ENCODE peak calls at places on chromosomes 11 and 22, in four cellular contexts. One of them, this sample, is unnamed.

GRCh38 chr11:61507962-61508824 is at the start of gene LRRC10B:
- DNase-seq in GM12878: no peak
- DNase-seq in HepG2: no peak
- DNase-seq in K562: peak; percentile 80
- DNase-seq in this sample: peak; percentile 85

GRCh38 chr11:14304601-14305000 is 54.4 kb downstream of the RRAS2 start:
- DNase-seq in GM12878: no peak
- DNase-seq in HepG2: no peak
- DNase-seq in K562: no peak
- DNase-seq in this sample: no peak

GRCh38 chr22:45217806-45218205 is 22.9 kb downstream of the KIAA0930 start:
- DNase-seq in GM12878: no peak
- DNase-seq in HepG2: no peak
- DNase-seq in K562: no peak
- DNase-seq in this sample: no peak

GRCh38 chr22:27844656-27845602 is 43.4 kb upstream of the MN1 start:
- DNase-seq in GM12878: no peak
- DNase-seq in HepG2: no peak
- DNase-seq in K562: no peak
- DNase-seq in this sample: no peak

GRCh38 chr11:8263109-8263768 is 439 bp downstream of the LMO1 start:
- DNase-seq in GM12878: no peak
- DNase-seq in HepG2: no peak
- DNase-seq in K562: no peak
- DNase-seq in this sample: peak; percentile 36

GRCh38 chr11:74557526-74557925 is 34.9 kb upstream of the POLD3 start:
- DNase-seq in GM12878: no peak
- DNase-seq in HepG2: no peak
- DNase-seq in K562: no peak
- DNase-seq in this sample: no peak

GRCh38 chr11:117691501-117691900 is 105.5 kb downstream of the DSCAML1 start:
- DNase-seq in GM12878: no peak
- DNase-seq in HepG2: no peak
- DNase-seq in K562: no peak
- DNase-seq in this sample: no peak

GRCh38 chr11:86571273-86571948 is 101.0 kb downstream of the ME3 start:
- DNase-seq in GM12878: no peak
- DNase-seq in HepG2: peak; percentile 69
- DNase-seq in K562: peak; percentile 63
- DNase-seq in this sample: peak; percentile 87

GRCh38 chr22:42432020-42432596 is at the start of gene NFAM1:
- DNase-seq in GM12878: no peak
- DNase-seq in HepG2: no peak
- DNase-seq in K562: no peak
- DNase-seq in this sample: no peak

GRCh38 chr11:67413266-67413797 is 2.1 kb upstream of the CARNS1 start:
- DNase-seq in GM12878: no peak
- DNase-seq in HepG2: no peak
- DNase-seq in K562: no peak
- DNase-seq in this sample: no peak

GRCh38 chr11:107756553-107756952 is 44.7 kb upstream of the SLN start:
- DNase-seq in GM12878: no peak
- DNase-seq in HepG2: no peak
- DNase-seq in K562: no peak
- DNase-seq in this sample: no peak

GRCh38 chr22:27994481-27995331 is 75.7 kb upstream of the PITPNB start:
- DNase-seq in GM12878: no peak
- DNase-seq in HepG2: no peak
- DNase-seq in K562: no peak
- DNase-seq in this sample: no peak

GRCh38 chr11:119254239-119254638 is 48.1 kb downstream of the CBL start:
- DNase-seq in GM12878: no peak
- DNase-seq in HepG2: no peak
- DNase-seq in K562: no peak
- DNase-seq in this sample: no peak

GRCh38 chr11:119263352-119263940 is 53.5 kb downstream of the MCAM start:
- DNase-seq in GM12878: no peak
- DNase-seq in HepG2: no peak
- DNase-seq in K562: no peak
- DNase-seq in this sample: no peak

GRCh38 chr11:119258180-119258579 is 52.0 kb downstream of the CBL start:
- DNase-seq in GM12878: no peak
- DNase-seq in HepG2: no peak
- DNase-seq in K562: no peak
- DNase-seq in this sample: no peak

GRCh38 chr11:119262668-119263351 is 54.1 kb downstream of the MCAM start:
- DNase-seq in GM12878: peak; percentile 63
- DNase-seq in HepG2: no peak
- DNase-seq in K562: no peak
- DNase-seq in this sample: no peak

DNA sequence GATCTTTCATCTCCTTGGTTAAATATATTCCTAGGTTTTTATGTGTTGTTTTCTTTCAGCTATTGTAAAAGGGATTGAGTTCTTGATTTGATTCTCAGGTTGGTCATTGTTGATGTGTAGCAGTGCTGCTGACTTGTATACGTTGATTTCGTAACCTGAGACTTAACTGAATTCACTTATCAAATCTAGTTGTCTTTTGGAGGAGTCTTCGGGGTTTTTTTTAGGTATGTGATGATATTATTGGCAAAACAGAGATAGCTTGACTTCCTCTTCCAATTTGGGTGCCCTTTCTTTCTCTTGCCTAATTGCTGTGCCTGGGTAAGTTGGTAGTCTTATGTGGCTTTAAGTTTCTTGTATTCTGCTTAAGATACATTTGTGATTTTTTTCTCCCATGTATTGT is 52.8 kb downstream of the CBL start:
- DNase-seq in GM12878: no peak
- DNase-seq in HepG2: no peak
- DNase-seq in K562: no peak
- DNase-seq in this sample: no peak
- TF ChIP-seq TCF7 in GM12878: no peak
- TF ChIP-seq TCF7 in HepG2: no peak
- TF ChIP-seq TCF7 in K562: no peak
- TF ChIP-seq TCF7 in this sample: no peak

GRCh38 chr11:102488208-102488607 is 35.6 kb upstream of the TMEM123 start:
- DNase-seq in GM12878: no peak
- DNase-seq in HepG2: no peak
- DNase-seq in K562: no peak
- DNase-seq in this sample: no peak
- TF ChIP-seq CREM in GM12878: no peak
- TF ChIP-seq CREM in HepG2: no peak
- TF ChIP-seq CREM in K562: no peak
- TF ChIP-seq CREM in this sample: no peak

GRCh38 chr22:46833228-46833627 is 70.8 kb downstream of the TBC1D22A start:
- DNase-seq in GM12878: no peak
- DNase-seq in HepG2: peak; percentile 41
- DNase-seq in K562: no peak
- DNase-seq in this sample: peak; percentile 67
- TF ChIP-seq TCF7 in GM12878: no peak
- TF ChIP-seq TCF7 in HepG2: no peak
- TF ChIP-seq TCF7 in K562: no peak
- TF ChIP-seq TCF7 in this sample: no peak

DNA sequence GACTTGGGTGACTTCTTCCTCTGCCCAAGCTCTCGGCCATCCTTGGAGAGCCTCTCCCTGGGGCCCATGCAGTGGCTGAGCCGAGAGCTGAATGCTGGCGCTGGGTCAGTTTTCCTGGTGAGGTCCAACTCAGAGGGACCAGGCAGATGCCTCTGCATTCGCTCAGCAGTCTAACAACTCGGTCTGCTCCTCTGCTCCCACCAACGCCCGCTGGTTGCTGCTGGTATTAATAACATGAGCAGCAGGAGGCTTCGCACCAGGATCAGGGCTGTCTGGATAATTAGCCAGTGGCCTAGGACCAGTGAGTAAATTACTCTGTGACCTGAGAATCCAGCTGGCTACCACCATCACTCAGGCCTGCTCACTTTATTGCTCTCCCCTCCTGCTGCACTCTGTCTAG is 77.7 kb upstream of the FAM181B start:
- DNase-seq in GM12878: no peak
- DNase-seq in HepG2: no peak
- DNase-seq in K562: no peak
- DNase-seq in this sample: no peak
- TF ChIP-seq CREM in GM12878: no peak
- TF ChIP-seq CREM in HepG2: no peak
- TF ChIP-seq CREM in K562: no peak
- TF ChIP-seq CREM in this sample: no peak

DNA sequence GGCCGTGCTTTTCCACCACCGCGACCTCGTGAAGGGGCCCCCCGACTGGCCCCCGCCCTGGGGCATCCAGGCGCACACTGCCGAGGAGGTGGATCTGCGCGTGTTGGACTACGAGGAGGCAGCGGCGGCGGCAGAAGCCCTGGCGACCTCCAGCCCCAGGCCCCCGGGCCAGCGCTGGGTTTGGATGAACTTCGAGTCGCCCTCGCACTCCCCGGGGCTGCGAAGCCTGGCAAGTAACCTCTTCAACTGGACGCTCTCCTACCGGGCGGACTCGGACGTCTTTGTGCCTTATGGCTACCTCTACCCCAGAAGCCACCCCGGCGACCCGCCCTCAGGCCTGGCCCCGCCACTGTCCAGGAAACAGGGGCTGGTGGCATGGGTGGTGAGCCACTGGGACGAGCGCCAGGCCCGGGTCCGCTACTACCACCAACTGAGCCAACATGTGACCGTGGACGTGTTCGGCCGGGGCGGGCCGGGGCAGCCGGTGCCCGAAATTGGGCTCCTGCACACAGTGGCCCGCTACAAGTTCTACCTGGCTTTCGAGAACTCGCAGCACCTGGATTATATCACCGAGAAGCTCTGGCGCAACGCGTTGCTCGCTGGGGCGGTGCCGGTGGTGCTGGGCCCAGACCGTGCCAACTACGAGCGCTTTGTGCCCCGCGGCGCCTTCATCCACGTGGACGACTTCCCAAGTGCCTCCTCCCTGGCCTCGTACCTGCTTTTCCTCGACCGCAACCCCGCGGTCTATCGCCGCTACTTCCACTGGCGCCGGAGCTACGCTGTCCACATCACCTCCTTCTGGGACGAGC is 1.3 kb downstream of the FUT4 start:
- DNase-seq in GM12878: no peak
- DNase-seq in HepG2: no peak
- DNase-seq in K562: peak; percentile 20
- DNase-seq in this sample: peak; percentile 56
- TF ChIP-seq TCF7 in GM12878: no peak
- TF ChIP-seq TCF7 in HepG2: no peak
- TF ChIP-seq TCF7 in K562: no peak
- TF ChIP-seq TCF7 in this sample: no peak

GRCh38 chr11:19953909-19954308 is 206.4 kb downstream of the DBX1 start:
- DNase-seq in GM12878: no peak
- DNase-seq in HepG2: peak; percentile 93
- DNase-seq in K562: no peak
- DNase-seq in this sample: no peak

GRCh38 chr11:19956228-19956627 is 204.0 kb downstream of the DBX1 start:
- DNase-seq in GM12878: no peak
- DNase-seq in HepG2: no peak
- DNase-seq in K562: no peak
- DNase-seq in this sample: no peak

GRCh38 chr11:19954899-19955298 is 205.4 kb downstream of the DBX1 start:
- DNase-seq in GM12878: no peak
- DNase-seq in HepG2: peak; percentile 56
- DNase-seq in K562: no peak
- DNase-seq in this sample: no peak

GRCh38 chr11:19957301-19957985 is 202.8 kb downstream of the DBX1 start:
- DNase-seq in GM12878: no peak
- DNase-seq in HepG2: no peak
- DNase-seq in K562: no peak
- DNase-seq in this sample: no peak

DNA sequence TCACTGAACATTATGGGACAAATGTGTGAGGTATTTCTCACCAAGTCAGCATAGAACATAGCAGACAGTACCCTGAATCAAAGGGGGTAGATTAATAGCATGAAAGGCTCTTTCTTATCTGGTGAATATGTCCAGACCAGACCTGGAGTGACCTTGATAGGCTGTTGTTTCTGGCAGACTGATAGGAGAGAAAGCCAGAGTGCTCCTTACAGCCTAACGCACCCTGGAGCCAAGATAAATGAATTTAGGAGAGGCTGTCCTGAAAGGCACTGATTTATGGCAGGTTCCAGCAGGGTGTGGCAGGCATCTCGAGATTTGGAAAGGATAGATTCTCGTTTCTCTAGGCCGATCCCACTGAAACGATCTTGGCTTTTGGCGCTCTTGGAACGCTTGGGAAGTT is 204.6 kb downstream of the DBX1 start:
- DNase-seq in GM12878: no peak
- DNase-seq in HepG2: no peak
- DNase-seq in K562: no peak
- DNase-seq in this sample: no peak
- TF ChIP-seq CREM in GM12878: no peak
- TF ChIP-seq CREM in HepG2: no peak
- TF ChIP-seq CREM in K562: no peak
- TF ChIP-seq CREM in this sample: no peak

GRCh38 chr11:77704029-77704428 is 66.4 kb upstream of the CLNS1A start:
- DNase-seq in GM12878: no peak
- DNase-seq in HepG2: peak; percentile 76
- DNase-seq in K562: no peak
- DNase-seq in this sample: no peak
- TF ChIP-seq TCF7 in GM12878: no peak
- TF ChIP-seq TCF7 in HepG2: no peak
- TF ChIP-seq TCF7 in K562: no peak
- TF ChIP-seq TCF7 in this sample: no peak

GRCh38 chr11:27673979-27674663 is 26.1 kb downstream of the BDNF start:
- DNase-seq in GM12878: no peak
- DNase-seq in HepG2: no peak
- DNase-seq in K562: no peak
- DNase-seq in this sample: no peak
- TF ChIP-seq CREM in GM12878: no peak
- TF ChIP-seq CREM in HepG2: no peak
- TF ChIP-seq CREM in K562: no peak
- TF ChIP-seq CREM in this sample: no peak